ENCODE peak calls at places on chromosomes 7 and 10, in seven cellular contexts. R is hepatocyte, H is HCT116, I is BE2C, P is stomach, G is cardiac muscle cell, M is OCI-LY7. C is an unnamed sample. For H3K36me3 and H3K4me1, the result is how much of the 10 kb centered on the place peaks cover.

GRCh38 chr10:119461380-119461779 is 81.1 kb downstream of the RGS10 start:
- DNase-seq in R (no peak), H (peak), I (no peak), P (peak), G (no peak), M (no peak), C (no peak)

GRCh38 chr10:80669485-80669884 is 131.8 kb downstream of the SH2D4B start:
- DNase-seq in R (no peak), H (no peak), I (no peak), P (no peak), G (no peak), M (no peak), C (no peak)

GRCh38 chr7:1611708-1612241 is 41.9 kb upstream of the PSMG3 start:
- DNase-seq in R (peak), H (peak), I (no peak), P (no peak), G (no peak), M (no peak), C (no peak)

GRCh38 chr10:118807512-118808305 is 52.9 kb upstream of the CACUL1 start:
- DNase-seq in R (no peak), H (no peak), I (no peak), P (peak), G (no peak), M (no peak), C (no peak)

GRCh38 chr7:139023076-139023475 is 12.8 kb downstream of the ZC3HAV1L start:
- DNase-seq in R (no peak), H (no peak), I (no peak), P (no peak), G (no peak), M (no peak), C (no peak)

GRCh38 chr7:50145801-50146338 is 52.8 kb upstream of the ZPBP start:
- DNase-seq in R (no peak), H (no peak), I (no peak), P (no peak), G (no peak), M (peak), C (no peak)

GRCh38 chr7:112163021-112163310 is 43.2 kb downstream of the DOCK4 start:
- DNase-seq in R (no peak), H (no peak), I (no peak), P (no peak), G (no peak), M (no peak), C (no peak)

GRCh38 chr10:81920213-81920829 is 45.3 kb downstream of the NRG3 start:
- DNase-seq in R (peak), H (no peak), I (peak), P (no peak), G (peak), M (peak), C (no peak)

GRCh38 chr7:29207469-29207868 is 12.9 kb downstream of the CHN2 start:
- DNase-seq in R (no peak), H (no peak), I (no peak), P (no peak), G (no peak), M (no peak), C (no peak)

GRCh38 chr7:45985902-45986301 is 64.8 kb upstream of the IGFBP3 start:
- DNase-seq in R (no peak), H (no peak), I (no peak), P (no peak), G (no peak), M (no peak), C (no peak)

GRCh38 chr7:1232623-1233327 is at the start of gene UNCX:
- DNase-seq in R (no peak), H (no peak), I (no peak), P (no peak), G (no peak), M (no peak), C (peak)

GRCh38 chr7:77626515-77627306 is 69.5 kb upstream of the RSBN1L start:
- DNase-seq in R (no peak), H (no peak), I (no peak), P (no peak), G (no peak), M (no peak), C (no peak)

GRCh38 chr10:131571346-131571745 is 259.8 kb upstream of the TCERG1L start:
- DNase-seq in R (no peak), H (no peak), I (no peak), P (peak), G (no peak), M (no peak), C (no peak)

GRCh38 chr7:80054356-80054755 is 80.3 kb upstream of the GNAI1 start:
- DNase-seq in R (no peak), H (no peak), I (no peak), P (no peak), G (no peak), M (no peak), C (no peak)

GRCh38 chr10:71684356-71685173 is 35.0 kb downstream of the C10orf105 start:
- DNase-seq in R (no peak), H (peak), I (no peak), P (no peak), G (no peak), M (peak), C (no peak)

GRCh38 chr7:104415700-104416099 is 87.3 kb downstream of the LHFPL3 start:
- DNase-seq in R (no peak), H (no peak), I (no peak), P (no peak), G (no peak), M (no peak), C (no peak)

GRCh38 chr7:27115161-27116018 is 12.9 kb upstream of the HOXA2 start:
- DNase-seq in R (peak), H (peak), I (no peak), P (no peak), G (no peak), M (no peak), C (no peak)

GRCh38 chr10:100817268-100817839 is 72.0 kb downstream of the PAX2 start:
- DNase-seq in R (no peak), H (no peak), I (peak), P (no peak), G (peak), M (no peak), C (no peak)

GRCh38 chr10:90062786-90063185 is 361.4 kb downstream of the KIF20B start:
- DNase-seq in R (no peak), H (no peak), I (no peak), P (no peak), G (no peak), M (no peak), C (no peak)

GRCh38 chr10:3781458-3782098 is 3.4 kb downstream of the KLF6 start:
- DNase-seq in R (no peak), H (no peak), I (peak), P (peak), G (no peak), M (peak), C (no peak)

GRCh38 chr7:6402041-6402440 is 45.7 kb downstream of the DAGLB start:
- DNase-seq in R (no peak), H (no peak), I (no peak), P (no peak), G (no peak), M (no peak), C (no peak)

GRCh38 chr10:118584181-118584954 is 11.1 kb downstream of the PRLHR start:
- DNase-seq in R (no peak), H (no peak), I (no peak), P (no peak), G (no peak), M (no peak), C (no peak)

GRCh38 chr7:143216151-143216550 is 5.7 kb upstream of the TAS2R40 start:
- DNase-seq in R (no peak), H (no peak), I (no peak), P (no peak), G (no peak), M (no peak), C (no peak)

GRCh38 chr7:2258661-2259365 is 16.8 kb downstream of the NUDT1 start:
- DNase-seq in R (no peak), H (no peak), I (no peak), P (no peak), G (no peak), M (peak), C (no peak)

GRCh38 chr10:119197921-119198320 is 9.4 kb upstream of the GRK5 start:
- DNase-seq in R (no peak), H (no peak), I (no peak), P (no peak), G (no peak), M (no peak), C (no peak)

GRCh38 chr7:15209385-15209784 is 306.8 kb upstream of the DGKB start:
- DNase-seq in R (no peak), H (no peak), I (no peak), P (no peak), G (peak), M (no peak), C (no peak)

GRCh38 chr7:6558837-6559236 is 7.6 kb upstream of the GRID2IP start:
- DNase-seq in R (peak), H (peak), I (peak), P (no peak), G (peak), M (peak), C (no peak)

GRCh38 chr7:103297837-103298179 is 573 bp downstream of the PMPCB start:
- DNase-seq in R (no peak), H (no peak), I (no peak), P (no peak), G (no peak), M (no peak), C (no peak)

GRCh38 chr7:106420741-106421140 is 136.0 kb upstream of the NAMPT start:
- DNase-seq in R (no peak), H (no peak), I (no peak), P (no peak), G (no peak), M (no peak), C (no peak)

GRCh38 chr7:121126801-121127534 is 138.5 kb downstream of the CPED1 start:
- DNase-seq in R (no peak), H (peak), I (no peak), P (no peak), G (no peak), M (peak), C (no peak)

GRCh38 chr10:13637303-13637856 is 50.6 kb downstream of the PRPF18 start:
- DNase-seq in R (no peak), H (no peak), I (no peak), P (no peak), G (no peak), M (no peak), C (no peak)

GRCh38 chr10:85317827-85318226 is 989.4 kb downstream of the CCSER2 start:
- DNase-seq in R (no peak), H (no peak), I (peak), P (no peak), G (no peak), M (no peak), C (no peak)
- TF ChIP-seq CTCF in R (no peak), H (no peak), I (peak), P (no peak), G (no peak), M (peak), C (no peak)

GRCh38 chr7:43790834-43791233 is 32.4 kb downstream of the BLVRA start:
- DNase-seq in R (no peak), H (no peak), I (no peak), P (no peak), G (no peak), M (no peak), C (no peak)
- H3K36me3 ChIP-seq in R (under half), H (under half), I (under half), P (under half), G (under half), M (under half), C (under half)

GRCh38 chr10:104328916-104329710 is 9.2 kb downstream of the ITPRIP start:
- DNase-seq in R (peak), H (peak), I (no peak), P (no peak), G (no peak), M (peak), C (peak)
- H3K4me1 ChIP-seq in R (half or more), H (half or more), I (under half), P (half or more), G (half or more), M (under half), C (half or more)

DNA sequence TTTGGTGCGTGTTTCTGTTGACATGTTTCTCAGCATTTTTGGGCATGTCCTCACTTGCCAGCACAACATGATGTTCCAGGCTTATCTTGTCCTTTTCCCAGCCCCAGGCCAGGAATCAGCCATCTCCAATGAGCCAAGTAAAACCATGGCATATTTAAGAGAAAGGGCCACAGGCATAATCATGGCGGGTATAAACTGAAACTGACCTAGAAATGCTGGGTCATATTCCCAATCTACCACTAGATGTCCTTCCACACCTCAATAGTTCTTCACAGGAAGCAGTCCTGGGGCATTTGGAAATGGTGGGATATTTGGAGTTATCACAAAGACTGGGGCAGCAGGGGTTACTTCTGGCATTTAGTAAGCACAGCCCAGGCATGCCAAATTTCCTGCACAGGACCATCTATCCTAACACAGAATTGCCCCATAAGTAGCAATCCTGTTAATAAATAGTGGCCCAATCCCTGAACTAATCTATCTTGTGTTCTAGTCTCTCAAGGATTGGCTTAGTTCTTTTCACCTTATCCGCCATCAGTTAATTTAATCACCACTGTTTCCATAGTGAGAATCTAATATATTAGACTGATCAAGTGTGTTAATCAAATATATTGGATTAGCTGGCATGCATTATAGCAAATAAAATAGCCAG is 101.6 kb downstream of the NPSR1 start:
- DNase-seq in R (peak), H (peak), I (peak), P (no peak), G (peak), M (peak), C (no peak)
- TF ChIP-seq CTCF in R (peak), H (peak), I (peak), P (peak), G (peak), M (peak), C (peak)

C was measured in RWPE2.